ENCODE peak calls at places on chromosomes 4 and X, in four cellular contexts. S is K562, B is HCT116, O is HepG2. F is an unnamed sample.
A peak's percentile ranks its signal among the peaks of the same experiment; 100 is the strongest.

GRCh38 chrX:151796576-151796975 is 62.0 kb downstream of the CNGA2 start:
- DNase-seq in O (no peak), B (no peak), S (no peak), F (no peak)

GRCh38 chr4:96736352-96736889 is 896.5 kb downstream of the PDHA2 start:
- DNase-seq in O (no peak), S (no peak), B (peak; percentile 64), F (peak; percentile 34)

GRCh38 chr4:148443550-148444295 is 1.5 kb upstream of the NR3C2 start:
- DNase-seq in S (no peak), O (no peak), B (no peak), F (peak; percentile 67)

GRCh38 chr4:9762823-9763475 is 18.5 kb upstream of the DRD5 start:
- DNase-seq in B (peak; percentile 70), S (peak; percentile 46), O (peak; percentile 71), F (peak; percentile 67)

GRCh38 chrX:17535229-17535628 is 160.2 kb downstream of the NHS start:
- DNase-seq in O (peak; percentile 18), B (peak; percentile 16), S (peak; percentile 35), F (no peak)

GRCh38 chrX:55342533-55343501 is 78.1 kb upstream of the PAGE3 start:
- DNase-seq in O (peak; percentile 3), B (no peak), S (peak; percentile 52), F (peak; percentile 15)

GRCh38 chrX:69361286-69361926 is 142.7 kb upstream of the NALF2 start:
- DNase-seq in S (no peak), O (no peak), B (no peak), F (no peak)

GRCh38 chr4:125115941-125116340 is 198.8 kb upstream of the FAT4 start:
- DNase-seq in S (no peak), O (no peak), B (no peak), F (no peak)

GRCh38 chr4:145839151-145839550 is 99.5 kb downstream of the ZNF827 start:
- DNase-seq in O (no peak), S (no peak), B (no peak), F (no peak)

GRCh38 chr4:154559141-154559841 is 3.5 kb upstream of the FGB start:
- DNase-seq in S (peak; percentile 50), B (peak; percentile 44), O (peak; percentile 87), F (peak; percentile 9)

GRCh38 chr4:2907706-2908293 is 55.4 kb downstream of the NOP14 start:
- DNase-seq in O (peak; percentile 14), B (no peak), S (no peak), F (no peak)

GRCh38 chr4:20682853-20683252 is 17.4 kb upstream of the PACRGL start:
- DNase-seq in S (no peak), O (no peak), B (no peak), F (no peak)

GRCh38 chr4:14110407-14110806 is 482.9 kb upstream of the BOD1L1 start:
- DNase-seq in S (no peak), B (no peak), O (no peak), F (no peak)

GRCh38 chr4:2343476-2343875 is 75.0 kb downstream of the ZFYVE28 start:
- DNase-seq in S (no peak), O (no peak), B (no peak), F (no peak)

GRCh38 chr4:2833671-2834000 is 10.0 kb upstream of the ADD1 start:
- DNase-seq in B (no peak), S (no peak), O (no peak), F (no peak)

GRCh38 chr4:14180983-14181601 is 553.6 kb upstream of the BOD1L1 start:
- DNase-seq in B (no peak), S (no peak), O (no peak), F (no peak)

GRCh38 chr4:40749717-40750460 is at the start of gene NSUN7:
- DNase-seq in S (no peak), O (no peak), B (no peak), F (peak; percentile 73)

DNA sequence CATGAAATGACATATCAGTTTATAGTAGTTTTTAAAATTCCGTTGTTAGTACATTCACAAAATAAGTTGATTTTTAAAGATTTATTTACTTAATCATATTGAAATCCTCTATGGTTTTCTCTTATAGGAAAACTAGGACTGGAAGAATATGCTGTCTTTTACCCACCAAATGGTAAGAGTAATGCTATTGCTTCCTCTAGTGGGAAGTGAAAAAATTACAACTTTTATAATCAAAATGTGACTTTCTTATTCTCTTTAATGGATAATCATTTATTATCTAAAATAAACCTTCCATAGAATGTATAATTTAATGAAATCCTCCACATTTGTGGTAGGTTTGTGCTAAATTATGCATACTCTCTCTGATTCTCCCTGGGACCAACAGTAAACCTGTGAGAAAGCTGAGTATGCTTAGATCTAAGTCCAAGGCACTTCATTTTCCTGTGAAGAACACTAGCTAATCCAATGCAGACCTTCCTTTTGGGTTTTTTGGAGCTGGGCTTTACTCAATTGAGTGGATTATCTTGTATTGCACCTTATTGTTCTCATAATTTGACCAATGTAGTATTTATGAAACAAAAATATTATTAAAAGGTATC is 136.2 kb downstream of the TBC1D19 start:
- DNase-seq in O (no peak), S (peak; percentile 17), B (peak; percentile 8), F (no peak)
- TF ChIP-seq SRF in O (no peak), S (no peak), B (no peak), F (no peak)

GRCh38 chrX:40304115-40304514 is 206.4 kb upstream of the BCOR start:
- DNase-seq in O (no peak), S (no peak), B (no peak), F (no peak)
- TF ChIP-seq SRF in O (no peak), S (no peak), B (no peak), F (no peak)

GRCh38 chr4:113823291-113823659 is 61.7 kb upstream of the CAMK2D start:
- DNase-seq in B (no peak), S (no peak), O (no peak), F (no peak)
- TF ChIP-seq SRF in B (no peak), S (no peak), O (no peak), F (no peak)

DNA sequence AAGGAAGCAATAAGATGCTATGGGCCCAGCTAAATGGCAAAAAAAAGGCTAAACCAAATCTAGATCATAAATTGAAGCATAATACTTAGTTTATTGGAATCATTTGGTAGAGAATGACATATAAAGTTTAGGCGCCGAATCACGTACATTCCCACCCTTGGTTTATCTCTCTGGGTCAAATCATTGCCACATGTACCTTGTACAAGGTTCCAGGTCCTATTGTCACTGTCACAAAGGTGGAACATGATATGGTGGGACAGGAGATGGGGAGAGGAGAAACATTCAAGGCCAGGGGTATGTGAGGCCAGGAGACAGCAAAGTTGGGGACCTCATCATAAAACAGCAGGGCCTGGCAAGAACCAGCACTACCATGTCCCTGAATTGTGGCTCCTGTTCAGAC is 13.4 kb downstream of the MAML3 start:
- DNase-seq in O (no peak), S (no peak), B (no peak), F (no peak)
- TF ChIP-seq SRF in O (no peak), S (no peak), B (no peak), F (no peak)

GRCh38 chrX:534804-535203 is 95.8 kb upstream of the SHOX start:
- DNase-seq in O (no peak), B (no peak), S (no peak), F (no peak)

GRCh38 chrX:537156-537555 is 93.4 kb upstream of the SHOX start:
- DNase-seq in S (no peak), O (no peak), B (no peak), F (no peak)

GRCh38 chrX:536616-537015 is 94.0 kb upstream of the SHOX start:
- DNase-seq in S (no peak), B (no peak), O (no peak), F (no peak)

GRCh38 chrX:542179-542578 is 88.4 kb upstream of the SHOX start:
- DNase-seq in B (no peak), O (no peak), S (no peak), F (no peak)

GRCh38 chrX:538311-538710 is 92.3 kb upstream of the SHOX start:
- DNase-seq in O (no peak), B (peak; percentile 29), S (no peak), F (no peak)
- TF ChIP-seq SRF in O (no peak), B (no peak), S (no peak), F (no peak)

GRCh38 chr4:184415071-184415470 is 59.3 kb downstream of the IRF2 start:
- DNase-seq in O (no peak), S (no peak), B (no peak), F (no peak)

GRCh38 chr4:184417802-184418511 is 56.4 kb downstream of the IRF2 start:
- DNase-seq in O (peak; percentile 27), S (peak; percentile 43), B (peak; percentile 51), F (no peak)

GRCh38 chr4:184420402-184420801 is 53.9 kb downstream of the IRF2 start:
- DNase-seq in S (no peak), B (no peak), O (no peak), F (no peak)

GRCh38 chr4:184419976-184420375 is 54.4 kb downstream of the IRF2 start:
- DNase-seq in B (no peak), S (no peak), O (no peak), F (no peak)

GRCh38 chr4:184416913-184417734 is 57.2 kb downstream of the IRF2 start:
- DNase-seq in B (no peak), S (no peak), O (no peak), F (no peak)
- TF ChIP-seq SRF in B (no peak), S (no peak), O (no peak), F (no peak)